ENCODE peak calls at places on chromosomes 1 and 21, in four cellular contexts. O, K, C and G are unnamed samples.

GRCh38 chr1:63698001-63698838 is 75.6 kb upstream of the ROR1 start:
- DNase-seq in C (peak), O (no peak), K (no peak), G (no peak)

GRCh38 chr1:111927652-111928051 is 61.8 kb downstream of the KCND3 start:
- DNase-seq in C (no peak), O (no peak), K (no peak), G (no peak)

GRCh38 chr21:44763451-44764318 is 37.9 kb downstream of the UBE2G2 start:
- DNase-seq in O (no peak), K (no peak), C (no peak), G (no peak)

GRCh38 chr1:170032531-170033295 is 41.8 kb downstream of the KIFAP3 start:
- DNase-seq in O (no peak), K (no peak), C (no peak), G (no peak)

GRCh38 chr1:22126531-22126930 is 16.4 kb downstream of the WNT4 start:
- DNase-seq in C (no peak), O (no peak), K (no peak), G (no peak)

GRCh38 chr1:11868331-11868730 is 9.6 kb upstream of the NPPB start:
- DNase-seq in C (no peak), O (no peak), K (no peak), G (no peak)

GRCh38 chr21:39014751-39015150 is 168.5 kb downstream of the PSMG1 start:
- DNase-seq in O (no peak), K (no peak), C (no peak), G (no peak)

GRCh38 chr1:10745886-10746455 is 50.5 kb downstream of the CASZ1 start:
- DNase-seq in O (no peak), K (no peak), C (no peak), G (no peak)

GRCh38 chr1:192861860-192862259 is 53.0 kb downstream of the RGS2 start:
- DNase-seq in O (no peak), K (no peak), C (no peak), G (no peak)

GRCh38 chr1:29631836-29632420 is 395.6 kb downstream of the PTPRU start:
- DNase-seq in K (no peak), C (no peak), O (no peak), G (no peak)

GRCh38 chr1:184974086-184974836 is at the start of gene NIBAN1:
- DNase-seq in C (peak), O (no peak), K (no peak), G (peak)

GRCh38 chr1:22930235-22930912 is 42.3 kb downstream of the LACTBL1 start:
- DNase-seq in K (peak), O (no peak), C (peak), G (peak)

GRCh38 chr1:196372896-196373536 is 235.2 kb downstream of the KCNT2 start:
- DNase-seq in O (no peak), C (peak), K (peak), G (peak)

GRCh38 chr1:165773324-165773965 is 4.8 kb upstream of the TMCO1 start:
- DNase-seq in K (peak), C (no peak), O (no peak), G (no peak)

GRCh38 chr1:3007298-3008147 is 13.7 kb upstream of the ACTRT2 start:
- DNase-seq in O (no peak), K (no peak), C (no peak), G (no peak)

GRCh38 chr1:21634481-21635137 is 34.5 kb downstream of the RAP1GAP start:
- DNase-seq in O (no peak), C (no peak), K (no peak), G (no peak)

GRCh38 chr1:236058141-236058626 is 6.7 kb downstream of the NID1 start:
- DNase-seq in K (no peak), O (peak), C (no peak), G (no peak)

GRCh38 chr1:178267646-178268094 is 173.8 kb downstream of the RASAL2 start:
- DNase-seq in O (no peak), C (no peak), K (no peak), G (peak)

GRCh38 chr1:248686815-248687214 is 15.8 kb downstream of the OR14I1 start:
- DNase-seq in O (peak), C (no peak), K (no peak), G (no peak)

GRCh38 chr1:162983671-162984425 is 85.3 kb upstream of the RGS4 start:
- DNase-seq in C (no peak), O (no peak), K (no peak), G (no peak)

GRCh38 chr1:182095946-182096345 is 34.4 kb upstream of the ZNF648 start:
- DNase-seq in C (no peak), K (no peak), O (no peak), G (no peak)

GRCh38 chr1:229029644-229030235 is 241.2 kb upstream of the RAB4A start:
- DNase-seq in K (no peak), O (no peak), C (no peak), G (no peak)

GRCh38 chr1:154608522-154609294 is 722 bp upstream of the ADAR start:
- DNase-seq in C (peak), K (peak), O (no peak), G (peak)

GRCh38 chr1:48851638-48852037 is 74.9 kb upstream of the BEND5 start:
- DNase-seq in C (no peak), K (no peak), O (no peak), G (no peak)

GRCh38 chr1:10738125-10738746 is 58.2 kb downstream of the CASZ1 start:
- DNase-seq in K (no peak), O (no peak), C (no peak), G (peak)

GRCh38 chr1:47424336-47424982 is 8.4 kb downstream of the FOXE3 start:
- DNase-seq in C (peak), K (peak), O (no peak), G (peak)

GRCh38 chr1:97063532-97063931 is 341.9 kb downstream of the PTBP2 start:
- DNase-seq in K (peak), C (no peak), O (no peak), G (no peak)

GRCh38 chr1:89088597-89088996 is 23.6 kb upstream of the GBP1 start:
- DNase-seq in K (peak), C (no peak), O (no peak), G (no peak)

GRCh38 chr1:8987881-8988617 is 38.2 kb downstream of the SLC2A7 start:
- DNase-seq in C (peak), K (no peak), O (no peak), G (peak)

GRCh38 chr1:21229246-21230000 is 52.7 kb upstream of the EIF4G3 start:
- DNase-seq in O (no peak), C (no peak), K (no peak), G (no peak)

GRCh38 chr1:109850827-109851226 is 59.8 kb upstream of the CSF1 start:
- DNase-seq in C (no peak), O (no peak), K (no peak), G (no peak)
- TF ChIP-seq JUNB in C (no peak), O (no peak), K (no peak), G (no peak)

DNA sequence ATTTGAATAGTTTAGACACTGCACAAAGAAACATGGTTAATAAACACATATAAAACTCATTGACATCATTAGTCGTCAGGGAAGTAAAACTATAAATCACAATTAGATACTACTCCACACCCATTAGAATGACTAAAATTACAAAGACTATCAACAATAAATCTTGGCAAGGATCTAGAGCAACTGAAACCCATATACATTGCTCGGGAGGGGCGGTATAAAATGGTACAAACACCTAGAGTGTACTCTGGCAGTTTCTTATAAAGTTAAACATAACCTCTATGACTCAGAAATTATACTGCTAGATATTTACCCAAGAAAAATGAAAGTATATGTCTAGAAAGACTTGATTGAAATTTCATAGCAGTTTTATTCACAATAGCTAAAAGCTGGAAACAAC is 434.2 kb downstream of the RWDD3 start:
- DNase-seq in C (no peak), K (no peak), O (no peak), G (no peak)
- TF ChIP-seq JUNB in C (no peak), K (no peak), O (no peak), G (no peak)

GRCh38 chr1:116820362-116820761 is 66.1 kb downstream of the CD2 start:
- DNase-seq in C (no peak), O (no peak), K (no peak), G (no peak)

GRCh38 chr1:116817582-116818064 is 63.4 kb downstream of the CD2 start:
- DNase-seq in O (no peak), K (peak), C (peak), G (peak)

GRCh38 chr1:116821763-116822162 is 67.5 kb downstream of the CD2 start:
- DNase-seq in O (no peak), K (no peak), C (no peak), G (no peak)

GRCh38 chr1:116814935-116815334 is 60.7 kb downstream of the CD2 start:
- DNase-seq in C (no peak), K (no peak), O (no peak), G (no peak)

GRCh38 chr1:116819081-116819480 is 64.9 kb downstream of the CD2 start:
- DNase-seq in C (no peak), K (no peak), O (no peak), G (no peak)
- TF ChIP-seq JUNB in C (no peak), K (no peak), O (no peak), G (no peak)

DNA sequence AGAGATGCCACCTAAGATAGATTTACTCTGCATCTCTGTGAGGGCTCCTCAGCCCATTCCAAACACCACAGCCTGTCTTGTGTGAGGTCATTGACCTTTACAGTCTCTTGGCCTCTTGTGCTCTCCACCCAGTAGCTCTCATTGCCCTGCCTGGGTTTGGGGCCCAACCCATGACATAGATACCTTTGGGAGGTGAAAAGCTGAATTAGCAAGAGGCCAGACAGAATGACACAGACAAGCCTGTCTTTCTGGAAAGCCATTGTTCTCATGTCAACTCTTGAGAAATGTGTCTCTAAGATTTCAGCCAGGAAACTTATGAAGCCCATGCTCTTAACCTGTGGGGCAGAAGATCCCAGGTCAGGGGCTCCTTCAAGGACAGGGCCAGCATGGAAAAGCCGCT is 18.4 kb upstream of the F3 start:
- DNase-seq in K (no peak), O (no peak), C (no peak), G (no peak)
- TF ChIP-seq JUNB in K (no peak), O (no peak), C (no peak), G (no peak)